ENCODE peak calls at places on chromosomes 16 and 17, in seven cellular contexts. K is stimulated activated CD8-positive, alpha-beta memory T cell treated with anti-CD3 and anti-CD28 coated beads, Interleukin-7, amount 100 ng/mL, for 1 hour; M is esophagus squamous epithelium; I is GM03348; S is RCC 7860; G is activated T-cell treated with anti-CD3 and anti-CD28 coated beads, Interleukin-2, amount 50 U/mL, for 72 hours; N is EL. B is an unnamed sample.

GRCh38 chr16:86585821-86586611 is 7.7 kb downstream of the FOXL1 start:
- DNase-seq in M (no peak), N (peak), G (no peak), S (peak), I (peak), K (no peak), B (no peak)

GRCh38 chr17:42182927-42183734 is 2.1 kb downstream of the HCRT start:
- DNase-seq in G (no peak), K (no peak), I (peak), S (peak), N (peak), M (no peak), B (no peak)

GRCh38 chr17:5871666-5872065 is 198.5 kb upstream of the WSCD1 start:
- DNase-seq in I (no peak), N (no peak), S (no peak), K (no peak), G (no peak), M (no peak), B (no peak)

GRCh38 chr16:66480265-66481080 is 53.4 kb downstream of the BEAN1 start:
- DNase-seq in G (no peak), S (no peak), K (no peak), I (no peak), N (no peak), M (no peak), B (no peak)

GRCh38 chr17:7132511-7133094 is 18.0 kb upstream of the ASGR2 start:
- DNase-seq in K (no peak), M (no peak), I (no peak), S (no peak), N (no peak), G (peak), B (no peak)

GRCh38 chr16:71629617-71630016 is 3.6 kb downstream of the MARVELD3 start:
- DNase-seq in M (no peak), I (no peak), S (no peak), K (no peak), G (no peak), N (no peak), B (no peak)

GRCh38 chr17:81323083-81323369 is 27.9 kb upstream of the SLC38A10 start:
- DNase-seq in M (no peak), I (no peak), N (no peak), K (no peak), G (no peak), S (no peak), B (no peak)

GRCh38 chr17:72714357-72714966 is 378.0 kb downstream of the SLC39A11 start:
- DNase-seq in S (no peak), K (no peak), I (no peak), N (no peak), M (no peak), G (no peak), B (no peak)

GRCh38 chr16:84940670-84941551 is 70.4 kb downstream of the ZDHHC7 start:
- DNase-seq in S (no peak), N (peak), I (peak), G (no peak), K (no peak), M (no peak), B (no peak)

GRCh38 chr16:13907431-13907830 is 12.5 kb upstream of the ERCC4 start:
- DNase-seq in I (no peak), M (no peak), N (no peak), G (no peak), K (no peak), S (no peak), B (no peak)

GRCh38 chr17:80510132-80510531 is 33.7 kb upstream of the NPTX1 start:
- DNase-seq in S (no peak), G (no peak), M (no peak), N (no peak), K (no peak), I (no peak), B (no peak)

GRCh38 chr17:80647746-80648145 is 103.1 kb downstream of the RPTOR start:
- DNase-seq in S (peak), G (peak), N (peak), K (no peak), M (no peak), I (peak), B (no peak)

GRCh38 chr17:66543526-66543925 is 241.1 kb downstream of the PRKCA start:
- DNase-seq in K (no peak), S (no peak), I (no peak), M (no peak), N (no peak), G (no peak), B (no peak)

GRCh38 chr17:38867179-38867994 is 2.5 kb upstream of the LASP1 start:
- DNase-seq in N (peak), K (peak), I (peak), M (no peak), G (peak), S (peak), B (peak)

GRCh38 chr16:54050281-54051210 is 236.0 kb downstream of the IRX3 start:
- DNase-seq in K (no peak), G (no peak), M (no peak), I (peak), N (no peak), S (no peak), B (no peak)

GRCh38 chr16:8127096-8127495 is 463.2 kb downstream of the TMEM114 start:
- DNase-seq in M (no peak), I (no peak), K (no peak), S (no peak), G (no peak), N (no peak), B (no peak)

GRCh38 chr17:75844530-75845057 is 390 bp upstream of the UNC13D start:
- DNase-seq in N (no peak), M (no peak), K (no peak), I (no peak), S (peak), G (no peak), B (no peak)

GRCh38 chr16:27273330-27273669 is 4.7 kb upstream of the NSMCE1 start:
- DNase-seq in I (no peak), K (no peak), N (no peak), G (no peak), M (no peak), S (no peak), B (no peak)

GRCh38 chr16:65704866-65705265 is 583.0 kb upstream of the CDH11 start:
- DNase-seq in M (no peak), I (peak), S (no peak), K (no peak), N (no peak), G (no peak), B (no peak)

GRCh38 chr16:632486-633335 is 1.9 kb downstream of the WFIKKN1 start:
- DNase-seq in N (no peak), S (no peak), K (no peak), M (no peak), I (no peak), G (no peak), B (no peak)

GRCh38 chr17:11880714-11881113 is 116.6 kb downstream of the ZNF18 start:
- DNase-seq in S (no peak), I (no peak), N (no peak), G (no peak), K (no peak), M (no peak), B (no peak)

GRCh38 chr16:9092282-9092962 is 978 bp downstream of the HAPSTR1 start:
- DNase-seq in N (peak), S (no peak), I (peak), M (no peak), G (peak), K (no peak), B (peak)

GRCh38 chr16:81238296-81239011 is at the start of gene BCO1:
- DNase-seq in M (no peak), G (no peak), N (peak), S (peak), I (peak), K (no peak), B (no peak)

B was measured in progenitor cell of endocrine pancreas.